ENCODE peak calls at places on chromosomes 13 and 19, in seven cellular contexts. I is GM13976; M is stimulated activated CD4-positive, alpha-beta T cell treated with anti-CD3 and anti-CD28 coated beads, TNF-alpha, amount 100 ng/mL, for 24 hours; C is astrocyte of the spinal cord; P is ascending aorta; Y is Caco-2; Z is KBM-7. W is an unnamed sample.

GRCh38 chr19:17473041-17473440 is 2.7 kb downstream of the SLC27A1 start:
- DNase-seq in P (no peak), Y (no peak), I (no peak), Z (peak), M (no peak), C (peak), W (no peak)

GRCh38 chr13:68727788-68728187 is 1379.8 kb upstream of the ATXN8OS start:
- DNase-seq in I (no peak), P (no peak), Z (no peak), M (no peak), Y (no peak), C (no peak), W (no peak)

GRCh38 chr13:26873174-26873698 is 112.7 kb upstream of the GPR12 start:
- DNase-seq in P (no peak), M (no peak), Y (no peak), Z (no peak), I (no peak), C (no peak), W (no peak)

GRCh38 chr19:55485439-55486011 is 537 bp downstream of the NAT14 start:
- DNase-seq in C (no peak), I (no peak), P (no peak), Z (no peak), Y (no peak), M (no peak), W (no peak)

GRCh38 chr19:30682576-30683536 is 310.7 kb downstream of the ZNF536 start:
- DNase-seq in P (no peak), M (peak), I (peak), C (peak), Z (peak), Y (peak), W (peak)

GRCh38 chr19:16888629-16889371 is at the start of gene F2RL3:
- DNase-seq in C (no peak), Z (peak), I (peak), M (no peak), Y (no peak), P (no peak), W (no peak)

GRCh38 chr13:106701810-106702341 is 133.9 kb upstream of the ARGLU1 start:
- DNase-seq in P (no peak), Y (no peak), Z (no peak), C (no peak), M (no peak), I (no peak), W (no peak)

GRCh38 chr13:54884645-54885044 is 1856.0 kb downstream of the OLFM4 start:
- DNase-seq in M (no peak), P (no peak), Y (no peak), Z (no peak), I (no peak), C (no peak), W (no peak)

GRCh38 chr19:44608391-44608821 is 5.0 kb upstream of the IGSF23 start:
- DNase-seq in C (peak), Z (no peak), M (no peak), P (no peak), I (no peak), Y (no peak), W (no peak)

GRCh38 chr13:24076124-24076523 is 84.4 kb upstream of the SPATA13 start:
- DNase-seq in P (no peak), I (no peak), Z (no peak), M (no peak), C (no peak), Y (peak), W (no peak)

GRCh38 chr13:59677966-59678814 is 485.5 kb downstream of the DIAPH3 start:
- DNase-seq in P (no peak), I (peak), Y (peak), Z (peak), C (peak), M (no peak), W (no peak)

GRCh38 chr13:46562581-46562980 is 9.6 kb downstream of the LRCH1 start:
- DNase-seq in I (no peak), M (no peak), P (no peak), C (no peak), Z (no peak), Y (no peak), W (no peak)

GRCh38 chr19:13366529-13367143 is 139.6 kb downstream of the CACNA1A start:
- DNase-seq in Y (peak), P (no peak), I (peak), C (peak), M (no peak), Z (peak), W (no peak)

GRCh38 chr19:43596842-43597461 is 557 bp downstream of the ZNF576 start:
- DNase-seq in M (no peak), Y (no peak), P (no peak), Z (no peak), C (no peak), I (no peak), W (no peak)